ENCODE peak calls at places on chromosome 14, in eight cellular contexts. N is naive B cell; G is neuronal stem cell; B is OCI-M1; I is activated naive CD4-positive, alpha-beta T cell; H is EL; Z is psoas muscle; Q is AG04449. S is an unnamed sample.

GRCh38 chr14:104580961-104581360 is 1.4 kb downstream of the C14orf180 start:
- DNase-seq in B (no peak), I (no peak), Q (no peak), Z (peak), N (no peak), G (no peak), H (no peak), S (no peak)

GRCh38 chr14:76138758-76139723 is 12.7 kb upstream of the GPATCH2L start:
- DNase-seq in B (peak), G (peak), Z (no peak), I (no peak), N (no peak), H (no peak), Q (no peak), S (no peak)

GRCh38 chr14:92542766-92543554 is 29.4 kb downstream of the RIN3 start:
- DNase-seq in I (no peak), N (no peak), B (peak), Z (no peak), H (no peak), G (no peak), Q (no peak), S (no peak)

GRCh38 chr14:50677527-50678063 is 9.5 kb upstream of the SAV1 start:
- DNase-seq in G (no peak), Z (no peak), B (peak), H (peak), N (peak), Q (no peak), I (no peak), S (peak)

GRCh38 chr14:77151245-77151644 is 9.7 kb upstream of the ZDHHC22 start:
- DNase-seq in H (peak), Q (no peak), I (no peak), Z (no peak), G (peak), N (no peak), B (peak), S (no peak)

GRCh38 chr14:100076630-100077029 is 11.4 kb downstream of the EVL start:
- DNase-seq in H (peak), Q (peak), N (no peak), G (no peak), I (no peak), B (no peak), Z (peak), S (no peak)

GRCh38 chr14:68630081-68630571 is 162.7 kb downstream of the ZFP36L1 start:
- DNase-seq in G (no peak), I (no peak), Q (no peak), H (no peak), Z (no peak), B (no peak), N (no peak), S (no peak)

GRCh38 chr14:105358140-105358846 is 40.0 kb upstream of the TEX22 start:
- DNase-seq in N (no peak), Z (no peak), G (no peak), H (no peak), Q (no peak), B (no peak), I (no peak), S (no peak)

GRCh38 chr14:75794615-75795038 is 133.6 kb downstream of the TTLL5 start:
- DNase-seq in I (no peak), B (peak), N (no peak), Z (no peak), Q (peak), G (no peak), H (peak), S (no peak)

GRCh38 chr14:30874120-30874998 is at the start of gene COCH:
- DNase-seq in I (no peak), G (peak), B (no peak), Q (no peak), H (peak), Z (peak), N (peak), S (peak)

GRCh38 chr14:102892660-102893059 is 29.8 kb upstream of the AMN start:
- DNase-seq in I (no peak), H (no peak), G (no peak), Q (no peak), B (no peak), N (no peak), Z (no peak), S (no peak)

GRCh38 chr14:90409209-90409730 is 12.4 kb downstream of the CALM1 start:
- DNase-seq in Z (peak), B (no peak), G (no peak), N (no peak), I (no peak), Q (peak), H (peak), S (no peak)

GRCh38 chr14:67837011-67837624 is 17.5 kb downstream of the RAD51B start:
- DNase-seq in H (peak), N (peak), I (no peak), Q (peak), Z (no peak), B (peak), G (no peak), S (peak)

GRCh38 chr14:33198684-33199083 is 260.0 kb downstream of the NPAS3 start:
- DNase-seq in B (no peak), I (no peak), G (no peak), H (no peak), N (no peak), Z (no peak), Q (no peak), S (no peak)

GRCh38 chr14:36556811-36557433 is 25.5 kb downstream of the NKX2-8 start:
- DNase-seq in Q (no peak), I (no peak), Z (no peak), N (no peak), B (peak), H (peak), G (no peak), S (peak)

GRCh38 chr14:61527325-61528100 is 167.8 kb upstream of the HIF1A start:
- DNase-seq in I (no peak), B (peak), N (no peak), Q (no peak), H (peak), G (no peak), Z (no peak), S (no peak)

GRCh38 chr14:96626121-96626768 is 124.1 kb downstream of the PAPOLA start:
- DNase-seq in H (no peak), G (no peak), N (no peak), Z (peak), I (no peak), Q (no peak), B (no peak), S (no peak)

GRCh38 chr14:61488417-61488816 is 167.0 kb downstream of the PRKCH start:
- DNase-seq in H (no peak), G (no peak), N (no peak), Z (no peak), Q (no peak), B (peak), I (no peak), S (no peak)

GRCh38 chr14:88535813-88536212 is 19.0 kb downstream of the PTPN21 start:
- DNase-seq in Q (no peak), B (no peak), Z (no peak), G (no peak), I (no peak), N (no peak), H (no peak), S (no peak)

GRCh38 chr14:54338696-54339317 is 58.0 kb upstream of the CDKN3 start:
- DNase-seq in Q (no peak), G (no peak), Z (no peak), I (no peak), H (peak), B (peak), N (no peak), S (peak)

GRCh38 chr14:50469982-50470381 is 62.4 kb downstream of the MAP4K5 start:
- DNase-seq in N (no peak), Z (no peak), B (no peak), G (no peak), Q (no peak), H (no peak), I (no peak), S (no peak)

GRCh38 chr14:99590746-99591555 is 13.1 kb downstream of the CCDC85C start:
- DNase-seq in B (no peak), Z (no peak), H (peak), Q (no peak), G (no peak), I (no peak), N (no peak), S (no peak)

GRCh38 chr14:102779574-102780315 is 2.5 kb downstream of the TRAF3 start:
- DNase-seq in B (no peak), I (no peak), H (no peak), Q (no peak), G (no peak), N (no peak), Z (no peak), S (no peak)

GRCh38 chr14:93984070-93984469 is 7.7 kb upstream of the ASB2 start:
- DNase-seq in Z (peak), I (no peak), B (no peak), G (no peak), H (peak), Q (peak), N (no peak), S (no peak)

GRCh38 chr14:94992046-94992445 is 165.3 kb downstream of the DICER1 start:
- DNase-seq in N (no peak), G (no peak), Q (no peak), I (no peak), B (no peak), H (no peak), Z (no peak), S (no peak)

GRCh38 chr14:21104448-21105060 is 3.7 kb downstream of the TMEM253 start:
- DNase-seq in B (peak), H (peak), I (no peak), Z (peak), G (no peak), N (peak), Q (no peak), S (peak)

GRCh38 chr14:94396628-94397210 is 8.3 kb upstream of the SERPINA1 start:
- DNase-seq in H (no peak), N (no peak), Z (no peak), I (no peak), B (no peak), G (no peak), Q (no peak), S (no peak)

GRCh38 chr14:68552597-68552996 is 240.3 kb downstream of the ZFP36L1 start:
- DNase-seq in Z (no peak), G (no peak), N (no peak), Q (no peak), H (no peak), B (no peak), I (no peak), S (no peak)

GRCh38 chr14:76083796-76084195 is 67.9 kb upstream of the GPATCH2L start:
- DNase-seq in N (no peak), B (no peak), Z (no peak), Q (no peak), H (no peak), G (peak), I (no peak), S (no peak)

GRCh38 chr14:92900660-92901059 is 22.3 kb upstream of the CHGA start:
- DNase-seq in N (no peak), Z (no peak), G (no peak), I (no peak), H (no peak), B (no peak), Q (no peak), S (no peak)

GRCh38 chr14:21723431-21724045 is 49.9 kb upstream of the OR4E1 start:
- DNase-seq in Q (no peak), B (peak), I (no peak), N (no peak), H (peak), Z (no peak), G (peak), S (no peak)

S was measured in LoVo.